ENCODE peak calls at places on chromosomes 12 and 14, in six cellular contexts. M, I, Q, H, X and D are unnamed samples.

GRCh38 chr12:15152864-15153263 is 68.4 kb downstream of the RERG start:
- DNase-seq in M (no peak), I (no peak), Q (no peak), H (no peak), X (no peak), D (no peak)

GRCh38 chr14:57987596-57988300 is 121.9 kb upstream of the SLC35F4 start:
- DNase-seq in M (no peak), I (no peak), Q (peak), H (no peak), X (no peak), D (no peak)

GRCh38 chr14:31947680-31948580 is 129.2 kb upstream of the ARHGAP5 start:
- DNase-seq in M (no peak), I (no peak), Q (no peak), H (no peak), X (no peak), D (no peak)

GRCh38 chr12:55703288-55703687 is 4.4 kb downstream of the ITGA7 start:
- DNase-seq in M (no peak), I (peak), Q (no peak), H (no peak), X (no peak), D (no peak)

GRCh38 chr14:101199028-101199770 is 295.7 kb upstream of the RTL1 start:
- DNase-seq in M (no peak), I (no peak), Q (peak), H (no peak), X (no peak), D (no peak)

GRCh38 chr14:52188381-52188780 is 79.1 kb upstream of the PTGDR start:
- DNase-seq in M (no peak), I (no peak), Q (no peak), H (no peak), X (no peak), D (no peak)

GRCh38 chr14:61661471-61661988 is 33.8 kb upstream of the HIF1A start:
- DNase-seq in M (no peak), I (no peak), Q (no peak), H (no peak), X (no peak), D (no peak)

GRCh38 chr12:52615208-52615868 is 3.0 kb downstream of the KRT73 start:
- DNase-seq in M (no peak), I (no peak), Q (no peak), H (no peak), X (no peak), D (peak)

GRCh38 chr14:99838555-99839193 is 45.5 kb downstream of the EML1 start:
- DNase-seq in M (no peak), I (no peak), Q (no peak), H (no peak), X (no peak), D (no peak)

GRCh38 chr14:92943855-92944570 is 21.1 kb downstream of the CHGA start:
- DNase-seq in M (no peak), I (no peak), Q (no peak), H (no peak), X (no peak), D (no peak)